ENCODE peak calls at places on chromosomes 7 and 10, in ten cellular contexts. D is sigmoid colon; B is non-pigmented ciliary epithelial cell; U is stimulated activated CD4-positive, alpha-beta T cell treated with anti-CD3 and anti-CD28 coated beads, Interleukin-15, amount 100 ng/mL, for 24 hours; R is coronary artery; H is NCI-H1436; M is activated CD4-positive, alpha-beta T cell treated with anti-CD3 and anti-CD28 coated beads, Interleukin-2, amount 50 U/mL, for 24 hours; E is B cell; Z is foreskin keratinocyte; F is COLO829. O is an unnamed sample.

GRCh38 chr7:1291846-1292765 is 59.4 kb downstream of the UNCX start:
- DNase-seq in U (no peak), R (no peak), F (no peak), E (no peak), Z (no peak), H (no peak), B (no peak), D (no peak), M (no peak), O (no peak)

GRCh38 chr7:34158311-34158710 is 253.0 kb downstream of the BMPER start:
- DNase-seq in H (no peak), B (no peak), M (no peak), U (no peak), Z (no peak), F (no peak), E (no peak), D (peak), R (no peak), O (no peak)

GRCh38 chr10:116316533-116316932 is 7.7 kb upstream of the CCDC172 start:
- DNase-seq in U (no peak), H (no peak), R (no peak), Z (no peak), E (no peak), M (no peak), D (no peak), F (no peak), B (no peak), O (no peak)

GRCh38 chr10:86443069-86443468 is 76.5 kb upstream of the GRID1 start:
- DNase-seq in R (no peak), H (no peak), B (peak), D (no peak), U (no peak), F (no peak), Z (no peak), M (no peak), E (no peak), O (no peak)

GRCh38 chr7:98238976-98239375 is 13.1 kb downstream of the TECPR1 start:
- DNase-seq in U (no peak), R (no peak), E (no peak), H (no peak), D (no peak), Z (no peak), B (no peak), F (no peak), M (no peak), O (no peak)

GRCh38 chr10:63670291-63670898 is 149.2 kb downstream of the REEP3 start:
- DNase-seq in D (no peak), U (no peak), F (no peak), H (no peak), R (no peak), Z (no peak), M (no peak), E (no peak), B (no peak), O (no peak)

GRCh38 chr10:61356342-61356741 is 96.8 kb downstream of the TMEM26 start:
- DNase-seq in F (no peak), R (no peak), U (no peak), E (no peak), D (no peak), M (no peak), Z (no peak), B (no peak), H (no peak), O (no peak)

GRCh38 chr7:6246257-6246917 is 26.0 kb downstream of the CYTH3 start:
- DNase-seq in U (no peak), H (no peak), F (no peak), R (no peak), Z (no peak), B (no peak), M (no peak), E (no peak), D (no peak), O (no peak)

GRCh38 chr7:146002431-146003078 is 114.0 kb upstream of the CNTNAP2 start:
- DNase-seq in U (no peak), Z (no peak), B (no peak), H (no peak), D (no peak), R (no peak), M (no peak), F (no peak), E (no peak), O (no peak)

GRCh38 chr7:47254081-47255006 is 327.6 kb downstream of the TNS3 start:
- DNase-seq in U (peak), D (peak), E (peak), Z (no peak), R (peak), F (peak), M (peak), H (no peak), B (no peak), O (peak)

GRCh38 chr7:2214636-2215035 is 18.1 kb downstream of the MAD1L1 start:
- DNase-seq in R (no peak), E (no peak), B (no peak), H (no peak), D (no peak), Z (no peak), F (no peak), U (peak), M (no peak), O (no peak)

GRCh38 chr7:157018328-157018996 is 8.0 kb upstream of the MNX1 start:
- DNase-seq in E (no peak), R (no peak), D (no peak), F (no peak), B (no peak), H (no peak), M (no peak), U (no peak), Z (no peak), O (no peak)

GRCh38 chr10:665579-666091 is 23.8 kb downstream of the DIP2C start:
- DNase-seq in E (no peak), Z (no peak), F (peak), M (no peak), R (no peak), D (peak), B (no peak), U (no peak), H (no peak), O (no peak)

GRCh38 chr7:104017001-104017400 is 27.5 kb upstream of the RELN start:
- DNase-seq in E (no peak), R (no peak), B (no peak), U (no peak), M (no peak), Z (no peak), H (no peak), D (no peak), F (peak), O (no peak)

GRCh38 chr7:2312272-2312929 is 1.8 kb downstream of the SNX8 start:
- DNase-seq in Z (no peak), E (peak), D (no peak), U (no peak), R (no peak), H (no peak), M (no peak), F (no peak), B (no peak), O (no peak)

GRCh38 chr10:61608255-61609040 is 54.3 kb upstream of the CABCOCO1 start:
- DNase-seq in Z (no peak), D (no peak), M (no peak), B (no peak), R (no peak), F (no peak), E (no peak), U (no peak), H (no peak), O (no peak)

GRCh38 chr7:5625938-5626337 is 155.5 kb downstream of the RNF216 start:
- DNase-seq in F (no peak), D (no peak), H (no peak), U (no peak), Z (peak), R (no peak), M (no peak), B (peak), E (no peak), O (no peak)

GRCh38 chr7:79199961-79200360 is 253.5 kb downstream of the MAGI2 start:
- DNase-seq in D (no peak), U (no peak), E (no peak), F (no peak), B (peak), H (no peak), R (no peak), M (no peak), Z (no peak), O (no peak)

GRCh38 chr7:6623589-6624245 is 8.3 kb downstream of the ZNF853 start:
- DNase-seq in D (no peak), R (no peak), Z (no peak), E (no peak), F (no peak), H (no peak), B (no peak), U (peak), M (no peak), O (no peak)

GRCh38 chr7:55254242-55254595 is 110.9 kb upstream of the LANCL2 start:
- DNase-seq in H (no peak), R (no peak), B (no peak), Z (no peak), M (no peak), F (no peak), D (no peak), U (no peak), E (no peak), O (no peak)

GRCh38 chr7:32062150-32062549 is 8.1 kb downstream of the PDE1C start:
- DNase-seq in F (peak), M (no peak), H (no peak), E (no peak), R (no peak), B (no peak), Z (peak), U (peak), D (peak), O (peak)

GRCh38 chr7:155850001-155850436 is 37.8 kb upstream of the SHH start:
- DNase-seq in B (no peak), F (no peak), M (no peak), H (no peak), R (peak), E (no peak), D (peak), U (no peak), Z (no peak), O (no peak)